ENCODE peak calls at places on chromosomes 5 and 9, in eight cellular contexts. One of them, this sample, is unnamed.

GRCh38 chr5:56585466-56585865 is 229.9 kb upstream of the MAP3K1 start:
- DNase-seq in MCF 10A: peak
- DNase-seq in fibroblast of mammary gland: peak
- DNase-seq in NB4: peak
- DNase-seq in Peyer's patch: no peak
- DNase-seq in heart right ventricle: no peak
- DNase-seq in heart left ventricle: no peak
- DNase-seq in fibroblast of villous mesenchyme: peak
- DNase-seq in this sample: no peak

GRCh38 chr9:1055156-1055555 is 5.0 kb downstream of the DMRT2 start:
- DNase-seq in MCF 10A: peak
- DNase-seq in fibroblast of mammary gland: no peak
- DNase-seq in NB4: no peak
- DNase-seq in Peyer's patch: no peak
- DNase-seq in heart right ventricle: no peak
- DNase-seq in heart left ventricle: no peak
- DNase-seq in fibroblast of villous mesenchyme: no peak
- DNase-seq in this sample: no peak

GRCh38 chr5:154995679-154996078 is 17.9 kb upstream of the KIF4B start:
- DNase-seq in MCF 10A: no peak
- DNase-seq in fibroblast of mammary gland: no peak
- DNase-seq in NB4: peak
- DNase-seq in Peyer's patch: no peak
- DNase-seq in heart right ventricle: no peak
- DNase-seq in heart left ventricle: no peak
- DNase-seq in fibroblast of villous mesenchyme: no peak
- DNase-seq in this sample: no peak

GRCh38 chr5:40551706-40552557 is 127.8 kb upstream of the PTGER4 start:
- DNase-seq in MCF 10A: peak
- DNase-seq in fibroblast of mammary gland: peak
- DNase-seq in NB4: no peak
- DNase-seq in Peyer's patch: no peak
- DNase-seq in heart right ventricle: no peak
- DNase-seq in heart left ventricle: no peak
- DNase-seq in fibroblast of villous mesenchyme: peak
- DNase-seq in this sample: no peak

GRCh38 chr5:73797142-73797530 is 171.1 kb downstream of the ARHGEF28 start:
- DNase-seq in MCF 10A: no peak
- DNase-seq in fibroblast of mammary gland: peak
- DNase-seq in NB4: no peak
- DNase-seq in Peyer's patch: no peak
- DNase-seq in heart right ventricle: no peak
- DNase-seq in heart left ventricle: no peak
- DNase-seq in fibroblast of villous mesenchyme: peak
- DNase-seq in this sample: no peak

GRCh38 chr9:82202808-82203207 is 214.2 kb downstream of the SPATA31D1 start:
- DNase-seq in MCF 10A: peak
- DNase-seq in fibroblast of mammary gland: peak
- DNase-seq in NB4: no peak
- DNase-seq in Peyer's patch: no peak
- DNase-seq in heart right ventricle: no peak
- DNase-seq in heart left ventricle: no peak
- DNase-seq in fibroblast of villous mesenchyme: peak
- DNase-seq in this sample: no peak

GRCh38 chr5:169946743-169947142 is 33.6 kb downstream of the INSYN2B start:
- DNase-seq in MCF 10A: no peak
- DNase-seq in fibroblast of mammary gland: peak
- DNase-seq in NB4: no peak
- DNase-seq in Peyer's patch: no peak
- DNase-seq in heart right ventricle: no peak
- DNase-seq in heart left ventricle: no peak
- DNase-seq in fibroblast of villous mesenchyme: no peak
- DNase-seq in this sample: no peak

GRCh38 chr9:2321523-2322148 is 300.0 kb upstream of the VLDLR start:
- DNase-seq in MCF 10A: no peak
- DNase-seq in fibroblast of mammary gland: no peak
- DNase-seq in NB4: peak
- DNase-seq in Peyer's patch: no peak
- DNase-seq in heart right ventricle: no peak
- DNase-seq in heart left ventricle: no peak
- DNase-seq in fibroblast of villous mesenchyme: no peak
- DNase-seq in this sample: no peak

GRCh38 chr5:873328-873727 is 19.3 kb downstream of the BRD9 start:
- DNase-seq in MCF 10A: no peak
- DNase-seq in fibroblast of mammary gland: no peak
- DNase-seq in NB4: no peak
- DNase-seq in Peyer's patch: no peak
- DNase-seq in heart right ventricle: no peak
- DNase-seq in heart left ventricle: peak
- DNase-seq in fibroblast of villous mesenchyme: no peak
- DNase-seq in this sample: no peak

GRCh38 chr9:116337015-116337414 is 183.4 kb downstream of the PAPPA start:
- DNase-seq in MCF 10A: peak
- DNase-seq in fibroblast of mammary gland: peak
- DNase-seq in NB4: no peak
- DNase-seq in Peyer's patch: no peak
- DNase-seq in heart right ventricle: no peak
- DNase-seq in heart left ventricle: no peak
- DNase-seq in fibroblast of villous mesenchyme: peak
- DNase-seq in this sample: no peak

GRCh38 chr9:19456996-19457693 is 48.3 kb downstream of the ACER2 start:
- DNase-seq in MCF 10A: peak
- DNase-seq in fibroblast of mammary gland: peak
- DNase-seq in NB4: peak
- DNase-seq in Peyer's patch: peak
- DNase-seq in heart right ventricle: no peak
- DNase-seq in heart left ventricle: no peak
- DNase-seq in fibroblast of villous mesenchyme: peak
- DNase-seq in this sample: peak

GRCh38 chr5:167708449-167708848 is 583.0 kb upstream of the WWC1 start:
- DNase-seq in MCF 10A: no peak
- DNase-seq in fibroblast of mammary gland: no peak
- DNase-seq in NB4: no peak
- DNase-seq in Peyer's patch: no peak
- DNase-seq in heart right ventricle: no peak
- DNase-seq in heart left ventricle: no peak
- DNase-seq in fibroblast of villous mesenchyme: no peak
- DNase-seq in this sample: no peak

GRCh38 chr5:181203842-181204560 is 995 bp downstream of the TRIM7 start:
- DNase-seq in MCF 10A: peak
- DNase-seq in fibroblast of mammary gland: no peak
- DNase-seq in NB4: no peak
- DNase-seq in Peyer's patch: no peak
- DNase-seq in heart right ventricle: no peak
- DNase-seq in heart left ventricle: no peak
- DNase-seq in fibroblast of villous mesenchyme: no peak
- DNase-seq in this sample: no peak

GRCh38 chr9:122122903-122123632 is 30.0 kb upstream of the TTLL11 start:
- DNase-seq in MCF 10A: peak
- DNase-seq in fibroblast of mammary gland: peak
- DNase-seq in NB4: peak
- DNase-seq in Peyer's patch: peak
- DNase-seq in heart right ventricle: peak
- DNase-seq in heart left ventricle: peak
- DNase-seq in fibroblast of villous mesenchyme: peak
- DNase-seq in this sample: peak

GRCh38 chr5:27158775-27159174 is 120.4 kb upstream of the CDH9 start:
- DNase-seq in MCF 10A: no peak
- DNase-seq in fibroblast of mammary gland: peak
- DNase-seq in NB4: no peak
- DNase-seq in Peyer's patch: no peak
- DNase-seq in heart right ventricle: no peak
- DNase-seq in heart left ventricle: no peak
- DNase-seq in fibroblast of villous mesenchyme: no peak
- DNase-seq in this sample: no peak

GRCh38 chr5:15702102-15702501 is 202.1 kb downstream of the FBXL7 start:
- DNase-seq in MCF 10A: peak
- DNase-seq in fibroblast of mammary gland: peak
- DNase-seq in NB4: no peak
- DNase-seq in Peyer's patch: no peak
- DNase-seq in heart right ventricle: no peak
- DNase-seq in heart left ventricle: no peak
- DNase-seq in fibroblast of villous mesenchyme: peak
- DNase-seq in this sample: no peak

GRCh38 chr9:76949865-76950264 is 44.0 kb upstream of the PRUNE2 start:
- DNase-seq in MCF 10A: no peak
- DNase-seq in fibroblast of mammary gland: no peak
- DNase-seq in NB4: no peak
- DNase-seq in Peyer's patch: no peak
- DNase-seq in heart right ventricle: no peak
- DNase-seq in heart left ventricle: no peak
- DNase-seq in fibroblast of villous mesenchyme: no peak
- DNase-seq in this sample: no peak

GRCh38 chr5:4212981-4213819 is 617.6 kb downstream of the IRX1 start:
- DNase-seq in MCF 10A: no peak
- DNase-seq in fibroblast of mammary gland: no peak
- DNase-seq in NB4: no peak
- DNase-seq in Peyer's patch: no peak
- DNase-seq in heart right ventricle: no peak
- DNase-seq in heart left ventricle: no peak
- DNase-seq in fibroblast of villous mesenchyme: no peak
- DNase-seq in this sample: no peak

GRCh38 chr5:54274944-54275343 is 35.4 kb downstream of the ARL15 start:
- DNase-seq in MCF 10A: no peak
- DNase-seq in fibroblast of mammary gland: no peak
- DNase-seq in NB4: no peak
- DNase-seq in Peyer's patch: no peak
- DNase-seq in heart right ventricle: no peak
- DNase-seq in heart left ventricle: no peak
- DNase-seq in fibroblast of villous mesenchyme: no peak
- DNase-seq in this sample: no peak

GRCh38 chr5:176609724-176610429 is at the start of gene GPRIN1:
- DNase-seq in MCF 10A: peak
- DNase-seq in fibroblast of mammary gland: peak
- DNase-seq in NB4: peak
- DNase-seq in Peyer's patch: peak
- DNase-seq in heart right ventricle: peak
- DNase-seq in heart left ventricle: peak
- DNase-seq in fibroblast of villous mesenchyme: peak
- DNase-seq in this sample: no peak
- TF ChIP-seq CTCF in MCF 10A: peak
- TF ChIP-seq CTCF in fibroblast of mammary gland: no peak
- TF ChIP-seq CTCF in NB4: no peak
- TF ChIP-seq CTCF in Peyer's patch: no peak
- TF ChIP-seq CTCF in heart right ventricle: peak
- TF ChIP-seq CTCF in heart left ventricle: no peak
- TF ChIP-seq CTCF in fibroblast of villous mesenchyme: peak
- TF ChIP-seq CTCF in this sample: no peak

DNA sequence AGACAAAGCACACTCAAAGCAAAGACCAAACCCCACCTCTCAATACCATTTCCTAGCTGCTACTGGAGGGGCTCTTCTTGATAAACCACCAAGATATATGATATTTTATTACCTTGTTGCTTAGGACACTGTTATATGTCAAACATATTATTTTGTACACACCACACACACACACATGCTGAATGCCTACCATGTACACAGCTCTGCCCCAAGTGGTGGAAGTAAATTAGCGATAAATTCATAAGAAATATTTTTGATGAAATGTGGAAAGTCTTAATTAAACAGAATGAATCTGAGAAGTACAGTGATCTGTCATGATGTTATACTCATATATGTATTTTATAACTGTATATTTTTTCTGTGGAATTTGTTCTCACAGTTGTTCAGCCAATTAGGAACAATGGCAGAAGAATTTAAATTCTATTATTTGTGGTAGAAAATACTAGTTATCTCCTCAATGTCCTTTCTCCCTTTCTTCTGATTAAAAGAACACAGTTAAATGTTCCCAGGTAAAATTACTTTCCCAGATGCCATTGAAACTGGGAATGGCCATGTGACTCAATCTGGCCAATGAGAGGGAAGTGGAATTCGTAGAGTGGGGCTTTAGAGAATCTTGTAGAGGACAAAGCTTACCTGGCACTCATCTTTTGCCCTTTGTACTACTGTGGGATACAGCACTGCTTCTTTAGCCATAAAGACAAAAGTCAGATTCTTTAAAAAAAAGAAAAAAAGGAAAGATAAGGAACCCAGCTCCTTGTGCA is 156.5 kb downstream of the SNCAIP start:
- DNase-seq in MCF 10A: no peak
- DNase-seq in fibroblast of mammary gland: no peak
- DNase-seq in NB4: no peak
- DNase-seq in Peyer's patch: no peak
- DNase-seq in heart right ventricle: no peak
- DNase-seq in heart left ventricle: no peak
- DNase-seq in fibroblast of villous mesenchyme: no peak
- DNase-seq in this sample: no peak
- TF ChIP-seq CTCF in MCF 10A: peak
- TF ChIP-seq CTCF in fibroblast of mammary gland: peak
- TF ChIP-seq CTCF in NB4: no peak
- TF ChIP-seq CTCF in Peyer's patch: no peak
- TF ChIP-seq CTCF in heart right ventricle: no peak
- TF ChIP-seq CTCF in heart left ventricle: no peak
- TF ChIP-seq CTCF in fibroblast of villous mesenchyme: no peak
- TF ChIP-seq CTCF in this sample: no peak

GRCh38 chr5:161314033-161314432 is 232.5 kb downstream of the GABRB2 start:
- DNase-seq in MCF 10A: peak
- DNase-seq in fibroblast of mammary gland: no peak
- DNase-seq in NB4: no peak
- DNase-seq in Peyer's patch: no peak
- DNase-seq in heart right ventricle: no peak
- DNase-seq in heart left ventricle: no peak
- DNase-seq in fibroblast of villous mesenchyme: no peak
- DNase-seq in this sample: no peak
- TF ChIP-seq CTCF in MCF 10A: no peak
- TF ChIP-seq CTCF in fibroblast of mammary gland: no peak
- TF ChIP-seq CTCF in NB4: no peak
- TF ChIP-seq CTCF in Peyer's patch: no peak
- TF ChIP-seq CTCF in heart right ventricle: no peak
- TF ChIP-seq CTCF in heart left ventricle: no peak
- TF ChIP-seq CTCF in fibroblast of villous mesenchyme: no peak
- TF ChIP-seq CTCF in this sample: no peak

GRCh38 chr5:142156839-142157463 is 48.4 kb downstream of the NDFIP1 start:
- DNase-seq in MCF 10A: no peak
- DNase-seq in fibroblast of mammary gland: no peak
- DNase-seq in NB4: peak
- DNase-seq in Peyer's patch: no peak
- DNase-seq in heart right ventricle: no peak
- DNase-seq in heart left ventricle: no peak
- DNase-seq in fibroblast of villous mesenchyme: no peak
- DNase-seq in this sample: no peak
- TF ChIP-seq CTCF in MCF 10A: no peak
- TF ChIP-seq CTCF in fibroblast of mammary gland: no peak
- TF ChIP-seq CTCF in NB4: no peak
- TF ChIP-seq CTCF in Peyer's patch: no peak
- TF ChIP-seq CTCF in heart right ventricle: no peak
- TF ChIP-seq CTCF in heart left ventricle: no peak
- TF ChIP-seq CTCF in fibroblast of villous mesenchyme: no peak
- TF ChIP-seq CTCF in this sample: no peak

GRCh38 chr5:126499742-126500396 is 76.7 kb downstream of the GRAMD2B start:
- DNase-seq in MCF 10A: peak
- DNase-seq in fibroblast of mammary gland: peak
- DNase-seq in NB4: peak
- DNase-seq in Peyer's patch: no peak
- DNase-seq in heart right ventricle: no peak
- DNase-seq in heart left ventricle: no peak
- DNase-seq in fibroblast of villous mesenchyme: no peak
- DNase-seq in this sample: no peak
- TF ChIP-seq CTCF in MCF 10A: peak
- TF ChIP-seq CTCF in fibroblast of mammary gland: peak
- TF ChIP-seq CTCF in NB4: peak
- TF ChIP-seq CTCF in Peyer's patch: peak
- TF ChIP-seq CTCF in heart right ventricle: peak
- TF ChIP-seq CTCF in heart left ventricle: peak
- TF ChIP-seq CTCF in fibroblast of villous mesenchyme: peak
- TF ChIP-seq CTCF in this sample: peak